ENCODE peak calls at places on chromosomes 3 and 15, in seven cellular contexts. B, Q, Y, A, I, W and M are unnamed samples.

GRCh38 chr3:100358413-100358812 is 23.9 kb downstream of the NIT2 start:
- DNase-seq in B (no peak), Q (no peak), Y (no peak), A (no peak), I (no peak), W (no peak), M (no peak)

GRCh38 chr15:66936115-66936863 is 129.1 kb upstream of the SMAD3 start:
- DNase-seq in B (peak), Q (no peak), Y (peak), A (no peak), I (no peak), W (no peak), M (no peak)

GRCh38 chr3:134373942-134374790 is at the start of gene AMOTL2:
- DNase-seq in B (peak), Q (peak), Y (peak), A (peak), I (peak), W (peak), M (no peak)

GRCh38 chr15:38750816-38751215 is 186.2 kb upstream of the RASGRP1 start:
- DNase-seq in B (no peak), Q (no peak), Y (no peak), A (peak), I (no peak), W (no peak), M (no peak)

GRCh38 chr15:100714749-100715342 is 112.5 kb downstream of the ASB7 start:
- DNase-seq in B (no peak), Q (no peak), Y (no peak), A (no peak), I (no peak), W (no peak), M (no peak)

GRCh38 chr15:70424937-70425411 is 327.3 kb upstream of the TLE3 start:
- DNase-seq in B (no peak), Q (no peak), Y (no peak), A (no peak), I (no peak), W (no peak), M (no peak)

GRCh38 chr3:194166682-194167479 is 30.9 kb downstream of the HES1 start:
- DNase-seq in B (no peak), Q (no peak), Y (peak), A (peak), I (no peak), W (no peak), M (no peak)

GRCh38 chr15:63991706-63992105 is 54.6 kb downstream of the DAPK2 start:
- DNase-seq in B (no peak), Q (no peak), Y (no peak), A (no peak), I (no peak), W (no peak), M (no peak)

GRCh38 chr15:29613951-29614382 is 208.3 kb downstream of the TJP1 start:
- DNase-seq in B (no peak), Q (no peak), Y (no peak), A (no peak), I (no peak), W (no peak), M (no peak)

GRCh38 chr15:71440479-71441071 is 325.3 kb downstream of the THSD4 start:
- DNase-seq in B (peak), Q (no peak), Y (peak), A (peak), I (no peak), W (no peak), M (peak)

GRCh38 chr3:45950686-45951600 is 7.7 kb downstream of the CXCR6 start:
- DNase-seq in B (no peak), Q (no peak), Y (peak), A (no peak), I (no peak), W (no peak), M (no peak)

GRCh38 chr3:114572364-114573062 is 278.7 kb downstream of the TIGIT start:
- DNase-seq in B (no peak), Q (no peak), Y (no peak), A (no peak), I (no peak), W (no peak), M (no peak)

GRCh38 chr15:100663066-100663465 is 60.7 kb downstream of the ASB7 start:
- DNase-seq in B (no peak), Q (no peak), Y (no peak), A (no peak), I (no peak), W (no peak), M (no peak)